ENCODE peak calls at places on chromosomes 16 and 17, in ten cellular contexts. I is B cell, D is tibial nerve, E is Calu3, J is type B pancreatic cell, F is HepG2, P is stomach, A is foreskin keratinocyte, Q is Caco-2, T is HCT116. L is an unnamed sample.

GRCh38 chr16:26645629-26646028 is 421.1 kb upstream of the C16orf82 start:
- DNase-seq in F (no peak), P (no peak), I (no peak), D (no peak), E (no peak), J (no peak), A (no peak), T (no peak), Q (no peak), L (peak)

GRCh38 chr17:80025796-80026195 is 9.9 kb downstream of the TBC1D16 start:
- DNase-seq in D (no peak), E (no peak), P (no peak), F (no peak), A (no peak), J (no peak), Q (no peak), T (no peak), I (no peak), L (no peak)

GRCh38 chr16:9128346-9129342 is 37.2 kb downstream of the HAPSTR1 start:
- DNase-seq in D (no peak), Q (no peak), F (no peak), A (no peak), J (peak), T (no peak), E (no peak), I (no peak), P (no peak), L (peak)

GRCh38 chr16:70490261-70490660 is 33.1 kb downstream of the COG4 start:
- DNase-seq in A (no peak), T (no peak), Q (no peak), D (no peak), I (no peak), J (no peak), P (no peak), F (no peak), E (no peak), L (no peak)

GRCh38 chr16:83355570-83356218 is 452.1 kb upstream of the HSBP1 start:
- DNase-seq in D (no peak), I (no peak), E (no peak), Q (no peak), A (no peak), T (no peak), J (no peak), F (no peak), P (no peak), L (no peak)

GRCh38 chr16:3192476-3193019 is 4.5 kb downstream of the OR1F1 start:
- DNase-seq in D (no peak), I (no peak), F (no peak), T (no peak), P (no peak), E (no peak), A (no peak), J (no peak), Q (no peak), L (no peak)

GRCh38 chr17:20105539-20106291 is 96.6 kb downstream of the SPECC1 start:
- DNase-seq in F (no peak), J (no peak), T (no peak), D (no peak), I (no peak), A (no peak), P (no peak), Q (no peak), E (no peak), L (no peak)

GRCh38 chr17:68937890-68938514 is 17.2 kb downstream of the ABCA8 start:
- DNase-seq in F (peak), A (no peak), P (no peak), E (no peak), T (no peak), J (no peak), D (no peak), I (no peak), Q (no peak), L (no peak)

DNA sequence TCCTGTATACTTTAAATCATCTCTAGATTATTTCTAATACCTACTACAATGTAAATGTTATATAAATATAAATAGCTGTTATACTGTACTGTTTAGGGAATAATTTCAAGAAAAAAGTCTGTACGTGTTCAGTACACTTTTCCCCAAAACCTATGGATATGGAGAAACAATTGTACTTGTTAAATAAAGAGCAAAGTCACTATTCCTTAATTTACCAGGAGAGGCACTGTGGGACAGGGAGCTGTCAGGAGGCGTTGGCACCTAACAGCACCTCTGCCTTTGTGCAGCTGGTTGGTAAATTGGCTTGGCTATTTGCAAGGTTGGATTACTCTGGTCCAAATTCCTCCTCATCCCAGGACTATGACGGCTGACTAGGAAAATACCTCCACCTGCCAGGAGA is 28.0 kb downstream of the CRHR1 start:
- DNase-seq in A (peak), E (no peak), J (no peak), I (no peak), Q (no peak), F (peak), P (no peak), T (peak), D (no peak), L (no peak)
- TF ChIP-seq CTCF in A (peak), E (no peak), J (peak), I (no peak), Q (no peak), F (peak), P (no peak), T (peak), D (no peak), L (no peak)

GRCh38 chr16:46688657-46689491 is at the start of gene VPS35:
- DNase-seq in P (peak), F (peak), Q (peak), J (peak), E (peak), D (peak), T (peak), I (peak), A (peak), L (peak)
- TF ChIP-seq CTCF in P (no peak), F (peak), Q (peak), J (peak), E (no peak), D (no peak), T (peak), I (peak), A (no peak), L (no peak)

GRCh38 chr17:22267019-22267418 is 574.7 kb downstream of the KCNJ18 start:
- DNase-seq in A (no peak), P (no peak), F (no peak), T (no peak), Q (no peak), E (no peak), D (no peak), I (no peak), J (no peak), L (no peak)
- TF ChIP-seq CTCF in A (no peak), P (no peak), F (no peak), T (no peak), Q (no peak), E (no peak), D (no peak), I (no peak), J (no peak), L (no peak)

DNA sequence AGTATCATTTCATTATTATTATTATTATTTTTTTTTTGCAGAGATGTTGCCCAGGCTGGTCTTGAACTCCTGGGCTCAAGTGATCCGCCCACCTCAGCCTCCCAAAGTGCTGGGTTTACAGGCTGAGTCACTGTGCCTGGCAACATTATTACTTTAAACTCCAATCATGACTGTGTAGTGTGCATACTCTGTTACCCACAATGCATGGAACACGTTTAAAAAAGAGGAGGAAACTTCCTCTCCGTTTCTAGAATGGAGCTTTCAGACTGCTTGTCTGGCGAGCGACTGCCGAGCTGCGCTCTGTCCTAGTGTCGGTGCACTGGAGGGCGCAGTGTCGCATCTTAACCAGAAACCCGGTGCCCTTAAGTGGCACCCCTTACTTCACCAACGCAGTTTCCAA is 22.1 kb upstream of the FASN start:
- DNase-seq in E (no peak), T (no peak), D (no peak), A (peak), Q (no peak), I (no peak), J (no peak), F (no peak), P (no peak), L (no peak)
- TF ChIP-seq CTCF in E (no peak), T (no peak), D (no peak), A (no peak), Q (no peak), I (no peak), J (no peak), F (no peak), P (no peak), L (no peak)

DNA sequence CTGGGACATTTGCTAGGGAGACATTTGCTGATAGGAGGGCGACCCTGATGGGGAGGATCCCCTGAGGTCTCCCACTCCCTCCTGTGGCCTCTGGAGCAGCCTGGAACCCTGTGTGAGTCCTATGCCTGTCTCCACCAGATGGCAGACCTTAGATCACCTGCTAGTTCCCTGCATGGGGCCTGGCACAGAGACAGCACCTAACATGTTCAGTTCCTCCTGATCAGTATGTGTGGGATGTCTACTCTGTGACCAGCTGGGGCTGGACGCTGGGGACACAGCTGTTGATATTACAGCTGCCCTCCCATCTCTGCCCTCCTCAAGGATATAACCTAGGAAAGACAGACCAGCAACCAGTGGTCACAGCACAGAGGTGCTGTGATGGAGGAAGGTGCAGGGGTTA is 1.1 kb upstream of the ADCY7 start:
- DNase-seq in D (no peak), T (peak), I (no peak), E (peak), F (peak), Q (no peak), A (peak), J (no peak), P (peak), L (no peak)
- TF ChIP-seq CTCF in D (no peak), T (peak), I (no peak), E (no peak), F (peak), Q (peak), A (peak), J (no peak), P (no peak), L (no peak)

GRCh38 chr16:15509593-15510520 is 75.5 kb downstream of the BMERB1 start:
- DNase-seq in E (no peak), D (no peak), J (no peak), A (no peak), I (no peak), T (no peak), Q (no peak), P (no peak), F (no peak), L (no peak)
- TF ChIP-seq CTCF in E (no peak), D (no peak), J (no peak), A (peak), I (no peak), T (peak), Q (no peak), P (no peak), F (peak), L (peak)

GRCh38 chr17:35596530-35597233 is 9.6 kb downstream of the AP2B1 start:
- DNase-seq in I (no peak), P (no peak), D (no peak), J (no peak), F (no peak), A (no peak), T (no peak), E (no peak), Q (no peak), L (no peak)
- TF ChIP-seq CTCF in I (no peak), P (no peak), D (no peak), J (no peak), F (no peak), A (peak), T (peak), E (no peak), Q (no peak), L (peak)

GRCh38 chr17:74565116-74565515 is 2.2 kb downstream of the CD300H start:
- DNase-seq in P (no peak), D (no peak), J (no peak), Q (no peak), I (no peak), F (no peak), E (no peak), T (no peak), A (peak), L (no peak)

GRCh38 chr17:74567397-74567796 is at the start of gene CD300H:
- DNase-seq in D (no peak), Q (no peak), E (no peak), J (no peak), F (no peak), A (no peak), T (no peak), P (no peak), I (no peak), L (no peak)

GRCh38 chr17:74569001-74569391 is 1.7 kb upstream of the CD300H start:
- DNase-seq in A (peak), T (no peak), D (no peak), E (no peak), I (no peak), J (no peak), Q (no peak), P (no peak), F (no peak), L (no peak)

GRCh38 chr17:74568116-74568873 is 986 bp upstream of the CD300H start:
- DNase-seq in D (no peak), I (no peak), Q (no peak), E (no peak), F (no peak), A (no peak), T (no peak), P (no peak), J (no peak), L (no peak)

GRCh38 chr17:74566132-74566753 is 1.1 kb downstream of the CD300H start:
- DNase-seq in E (peak), P (peak), T (peak), I (no peak), J (no peak), Q (no peak), D (no peak), F (peak), A (peak), L (no peak)
- TF ChIP-seq CTCF in E (peak), P (peak), T (peak), I (peak), J (peak), Q (peak), D (peak), F (peak), A (peak), L (peak)

DNA sequence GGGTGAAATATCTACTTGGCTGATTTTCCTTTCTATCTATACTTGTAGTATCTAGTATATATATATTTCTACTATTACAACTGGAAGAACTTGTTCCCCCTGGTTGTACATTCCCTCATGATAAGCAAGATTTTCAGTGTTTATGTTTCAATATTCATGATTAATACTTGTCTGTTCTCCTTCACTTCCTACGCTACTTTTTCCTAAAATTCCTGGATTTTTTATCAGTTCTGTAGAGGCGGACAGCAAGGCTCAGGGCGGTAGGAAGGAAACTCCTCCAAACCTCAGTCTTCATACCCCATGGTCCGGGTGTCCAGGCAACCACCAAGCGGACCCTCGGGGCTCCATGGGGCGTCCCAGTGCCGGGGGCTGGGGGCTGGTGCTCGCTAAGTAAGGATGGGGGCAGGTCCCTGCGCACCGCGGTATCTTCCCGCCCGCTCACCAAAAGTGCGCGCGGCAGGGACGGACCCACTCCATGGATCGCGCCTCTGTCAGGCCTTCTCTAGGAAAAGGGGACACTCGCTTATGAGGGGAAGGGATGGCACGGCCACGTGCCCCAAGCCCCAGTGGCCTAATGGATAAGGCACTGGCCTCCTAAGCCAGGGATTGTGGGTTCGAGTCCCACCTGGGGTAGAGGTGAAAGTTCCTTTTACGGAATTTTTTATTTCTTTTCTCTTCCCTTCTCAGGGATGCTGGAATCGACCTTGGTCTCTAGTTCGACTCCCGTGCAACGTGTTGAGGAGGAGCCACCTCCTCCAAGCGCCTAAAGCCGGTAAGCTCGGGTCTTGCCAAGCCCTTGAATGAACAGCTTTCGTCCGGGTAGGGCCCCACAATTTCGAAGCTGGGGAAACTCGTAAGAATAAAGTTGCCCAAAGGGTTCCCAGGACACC is 13.2 kb downstream of the ATP5PD start:
- DNase-seq in A (peak), P (peak), Q (peak), I (peak), T (peak), E (peak), J (peak), F (peak), D (peak), L (peak)
- TF ChIP-seq CTCF in A (no peak), P (no peak), Q (no peak), I (no peak), T (no peak), E (no peak), J (no peak), F (no peak), D (no peak), L (no peak)

GRCh38 chr17:56577810-56578209 is 15.7 kb upstream of the NOG start:
- DNase-seq in I (no peak), E (no peak), F (no peak), T (no peak), D (no peak), Q (no peak), A (no peak), P (no peak), J (no peak), L (no peak)
- TF ChIP-seq CTCF in I (no peak), E (no peak), F (no peak), T (no peak), D (no peak), Q (no peak), A (no peak), P (no peak), J (no peak), L (no peak)